ENCODE peak calls at places on chromosomes 3 and 15, in four cellular contexts. Z is lower leg skin; P is CD8-positive, alpha-beta T cell; T is IMR-90. B is an unnamed sample.
A peak's percentile ranks its signal among the peaks of the same experiment; 100 is the strongest.

GRCh38 chr3:31288641-31289100 is 244.1 kb upstream of the STT3B start:
- DNase-seq in Z (no peak), P (no peak), T (peak; percentile 60), B (no peak)

GRCh38 chr15:67805008-67805681 is 20.2 kb upstream of the SKOR1 start:
- DNase-seq in Z (peak; percentile 73), P (no peak), T (no peak), B (no peak)

GRCh38 chr3:119600732-119601131 is 3.0 kb downstream of the PLA1A start:
- DNase-seq in Z (no peak), P (no peak), T (no peak), B (no peak)

GRCh38 chr15:92904832-92905640 is 4.9 kb downstream of the CHD2 start:
- DNase-seq in Z (no peak), P (no peak), T (no peak), B (no peak)

GRCh38 chr15:75209289-75209676 is 7.6 kb downstream of the C15orf39 start:
- DNase-seq in Z (no peak), P (no peak), T (no peak), B (no peak)

GRCh38 chr15:77029166-77030041 is 34.5 kb downstream of the PSTPIP1 start:
- DNase-seq in Z (peak; percentile 82), P (no peak), T (no peak), B (peak; percentile 40)

GRCh38 chr3:44894485-44894884 is 20.1 kb downstream of the TGM4 start:
- DNase-seq in Z (no peak), P (no peak), T (peak; percentile 24), B (no peak)

GRCh38 chr3:186053954-186054353 is 54.9 kb downstream of the ETV5 start:
- DNase-seq in Z (no peak), P (no peak), T (peak; percentile 73), B (no peak)

GRCh38 chr3:14849831-14850230 is 31.1 kb downstream of the FGD5 start:
- DNase-seq in Z (no peak), P (no peak), T (no peak), B (no peak)

GRCh38 chr15:48537277-48538113 is 108.0 kb downstream of the FBN1 start:
- DNase-seq in Z (no peak), P (no peak), T (peak; percentile 52), B (no peak)

GRCh38 chr3:170233532-170233931 is 11.3 kb downstream of the PRKCI start:
- DNase-seq in Z (no peak), P (no peak), T (peak; percentile 94), B (no peak)

GRCh38 chr3:135887220-135887619 is 78.3 kb upstream of the PPP2R3A start:
- DNase-seq in Z (no peak), P (no peak), T (peak; percentile 87), B (no peak)

GRCh38 chr3:127684871-127685707 is 12.3 kb downstream of the ABTB1 start:
- DNase-seq in Z (peak; percentile 82), P (no peak), T (no peak), B (peak; percentile 25)

GRCh38 chr15:83651541-83651940 is 2.4 kb upstream of the ADAMTSL3 start:
- DNase-seq in Z (no peak), P (no peak), T (no peak), B (no peak)

GRCh38 chr3:52399593-52399992 is 45.3 kb downstream of the SEMA3G start:
- DNase-seq in Z (no peak), P (no peak), T (no peak), B (peak; percentile 34)

GRCh38 chr3:16085884-16086608 is 88.4 kb upstream of the GALNT15 start:
- DNase-seq in Z (no peak), P (no peak), T (no peak), B (no peak)

GRCh38 chr3:22353126-22353525 is 602.1 kb upstream of the ZNF385D start:
- DNase-seq in Z (no peak), P (no peak), T (no peak), B (no peak)

GRCh38 chr3:156148946-156149348 is 28.6 kb downstream of the KCNAB1 start:
- DNase-seq in Z (no peak), P (no peak), T (peak; percentile 19), B (no peak)

GRCh38 chr15:59687831-59688230 is 1.3 kb downstream of the BNIP2 start:
- DNase-seq in Z (no peak), P (no peak), T (peak; percentile 44), B (peak; percentile 53)

GRCh38 chr15:101187820-101188516 is 63.9 kb downstream of the CHSY1 start:
- DNase-seq in Z (no peak), P (no peak), T (peak; percentile 99), B (no peak)

GRCh38 chr15:58257776-58258325 is 119.7 kb downstream of the AQP9 start:
- DNase-seq in Z (no peak), P (no peak), T (no peak), B (no peak)

GRCh38 chr3:122200681-122201080 is 17.2 kb downstream of the CASR start:
- DNase-seq in Z (no peak), P (no peak), T (no peak), B (no peak)

GRCh38 chr3:114155370-114155821 is 23.5 kb downstream of the DRD3 start:
- DNase-seq in Z (no peak), P (no peak), T (peak; percentile 30), B (no peak)

GRCh38 chr15:68610825-68611224 is 32.0 kb downstream of the CORO2B start:
- DNase-seq in Z (no peak), P (no peak), T (no peak), B (no peak)

GRCh38 chr15:51076898-51077564 is 17.7 kb downstream of the TNFAIP8L3 start:
- DNase-seq in Z (peak; percentile 87), P (no peak), T (no peak), B (peak; percentile 58)

GRCh38 chr3:22907796-22908195 is 295.3 kb upstream of the UBE2E2 start:
- DNase-seq in Z (no peak), P (no peak), T (no peak), B (no peak)

GRCh38 chr3:87145553-87145952 is 81.6 kb upstream of the CHMP2B start:
- DNase-seq in Z (no peak), P (no peak), T (peak; percentile 45), B (no peak)
- TF ChIP-seq CTCF in Z (no peak), P (no peak), T (peak; percentile 46), B (no peak)

GRCh38 chr15:44711089-44711355 is at the start of gene PATL2:
- DNase-seq in Z (no peak), P (no peak), T (no peak), B (no peak)

GRCh38 chr15:44712108-44713005 is 1.0 kb downstream of the B2M start:
- DNase-seq in Z (peak; percentile 91), P (no peak), T (peak; percentile 87), B (peak; percentile 66)

GRCh38 chr15:44711356-44712107 is at the start of gene B2M:
- DNase-seq in Z (peak; percentile 99), P (peak; percentile 92), T (peak; percentile 96), B (peak; percentile 94)

GRCh38 chr15:44713006-44713966 is 2.0 kb downstream of the B2M start:
- DNase-seq in Z (no peak), P (no peak), T (peak; percentile 43), B (no peak)

DNA sequence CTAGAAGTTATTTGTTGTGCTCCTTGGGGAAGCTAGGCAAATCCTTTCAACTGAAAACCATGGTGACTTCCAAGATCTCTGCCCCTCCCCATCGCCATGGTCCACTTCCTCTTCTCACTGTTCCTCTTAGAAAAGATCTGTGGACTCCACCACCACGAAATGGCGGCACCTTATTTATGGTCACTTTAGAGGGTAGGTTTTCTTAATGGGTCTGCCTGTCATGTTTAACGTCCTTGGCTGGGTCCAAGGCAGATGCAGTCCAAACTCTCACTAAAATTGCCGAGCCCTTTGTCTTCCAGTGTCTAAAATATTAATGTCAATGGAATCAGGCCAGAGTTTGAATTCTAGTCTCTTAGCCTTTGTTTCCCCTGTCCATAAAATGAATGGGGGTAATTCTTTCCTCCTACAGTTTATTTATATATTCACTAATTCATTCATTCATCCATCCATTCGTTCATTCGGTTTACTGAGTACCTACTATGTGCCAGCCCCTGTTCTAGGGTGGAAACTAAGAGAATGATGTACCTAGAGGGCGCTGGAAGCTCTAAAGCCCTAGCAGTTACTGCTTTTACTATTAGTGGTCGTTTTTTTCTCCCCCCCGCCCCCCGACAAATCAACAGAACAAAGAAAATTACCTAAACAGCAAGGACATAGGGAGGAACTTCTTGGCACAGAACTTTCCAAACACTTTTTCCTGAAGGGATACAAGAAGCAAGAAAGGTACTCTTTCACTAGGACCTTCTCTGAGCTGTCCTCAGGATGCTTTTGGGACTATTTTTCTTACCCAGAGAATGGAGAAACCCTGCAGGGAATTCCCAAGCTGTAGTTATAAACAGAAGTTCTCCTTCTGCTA is 661 bp downstream of the PATL2 start:
- DNase-seq in Z (no peak), P (no peak), T (peak; percentile 42), B (peak; percentile 88)
- TF ChIP-seq CTCF in Z (no peak), P (peak; percentile 52), T (peak; percentile 43), B (peak; percentile 42)

GRCh38 chr3:163779396-163780344 is 1298.6 kb downstream of the SI start:
- DNase-seq in Z (peak; percentile 66), P (no peak), T (no peak), B (no peak)
- TF ChIP-seq CTCF in Z (no peak), P (no peak), T (no peak), B (no peak)

DNA sequence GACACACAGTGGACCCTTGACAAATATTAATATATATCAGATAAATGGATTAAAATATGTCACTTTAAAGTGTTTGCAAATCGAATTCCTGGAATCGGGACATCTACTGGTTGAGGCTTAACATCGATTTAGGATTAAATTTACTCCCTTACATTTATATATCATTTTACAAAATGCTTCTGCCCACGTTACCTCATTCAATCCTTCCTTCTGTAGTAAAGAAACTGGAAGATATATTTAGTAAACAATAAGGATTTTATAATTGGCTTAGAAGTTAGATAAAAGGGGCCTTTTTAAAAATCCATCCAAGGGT is 1.3 kb downstream of the CLPX start:
- DNase-seq in Z (no peak), P (no peak), T (no peak), B (no peak)
- TF ChIP-seq CTCF in Z (no peak), P (no peak), T (no peak), B (no peak)

GRCh38 chr3:33442190-33442589 is 2.0 kb upstream of the UBP1 start:
- DNase-seq in Z (no peak), P (no peak), T (no peak), B (no peak)

GRCh38 chr3:33441322-33441976 is 1.2 kb upstream of the UBP1 start:
- DNase-seq in Z (no peak), P (no peak), T (no peak), B (no peak)

GRCh38 chr3:33439421-33440327 is 531 bp downstream of the UBP1 start:
- DNase-seq in Z (peak; percentile 91), P (peak; percentile 30), T (peak; percentile 15), B (peak; percentile 58)

GRCh38 chr3:33440328-33440577 is at the start of gene UBP1:
- DNase-seq in Z (no peak), P (no peak), T (no peak), B (no peak)

GRCh38 chr3:33440578-33441321 is 545 bp upstream of the UBP1 start:
- DNase-seq in Z (peak; percentile 100), P (peak; percentile 90), T (peak; percentile 100), B (peak; percentile 99)
- TF ChIP-seq CTCF in Z (no peak), P (no peak), T (peak; percentile 9), B (no peak)

B was measured in CD14-positive monocyte.